ENCODE peak calls at places on chromosomes 4 and X, in eight cellular contexts. U is GM23248; O is dorsolateral prefrontal cortex; F is aorta; K is Panc1; D is CD8-positive, alpha-beta T cell; P is uterus; I is IMR-90. S is an unnamed sample.

GRCh38 chrX:103791233-103791632 is 14.6 kb downstream of the PLP1 start:
- DNase-seq in F (no peak), U (peak; percentile 17), D (no peak), K (no peak), P (no peak), O (no peak), I (peak; percentile 27), S (no peak)

GRCh38 chrX:17470136-17470535 is 95.1 kb downstream of the NHS start:
- DNase-seq in I (peak; percentile 42), U (peak; percentile 40), P (no peak), K (no peak), D (no peak), O (no peak), F (no peak), S (no peak)

GRCh38 chrX:12951590-12951965 is 23.3 kb upstream of the TMSB4X start:
- DNase-seq in F (no peak), K (no peak), O (no peak), U (no peak), I (no peak), P (no peak), D (peak; percentile 25), S (no peak)

GRCh38 chrX:20265726-20266681 is 705 bp downstream of the RPS6KA3 start:
- DNase-seq in U (peak; percentile 67), F (peak; percentile 52), K (no peak), P (peak; percentile 34), I (peak; percentile 12), D (peak; percentile 36), O (peak; percentile 6), S (no peak)

GRCh38 chr4:188976644-188977115 is 837.4 kb downstream of the TRIML1 start:
- DNase-seq in P (no peak), D (no peak), F (no peak), O (no peak), K (no peak), U (peak; percentile 27), I (peak; percentile 70), S (peak; percentile 12)

GRCh38 chr4:173139561-173139960 is 29.1 kb upstream of the GALNT7 start:
- DNase-seq in U (no peak), F (no peak), P (no peak), D (no peak), I (no peak), K (no peak), O (no peak), S (no peak)

GRCh38 chrX:115268421-115268820 is 21.1 kb upstream of the LUZP4 start:
- DNase-seq in K (no peak), D (no peak), U (peak; percentile 7), F (no peak), I (peak; percentile 1), O (no peak), P (no peak), S (no peak)

GRCh38 chr4:140157341-140157740 is 3.4 kb upstream of the MAML3 start:
- DNase-seq in D (no peak), I (no peak), F (no peak), U (no peak), O (no peak), K (no peak), P (no peak), S (peak; percentile 23)

GRCh38 chr4:185488650-185489049 is 17.1 kb upstream of the CCDC110 start:
- DNase-seq in K (no peak), O (no peak), D (no peak), U (no peak), P (no peak), I (no peak), F (no peak), S (no peak)

GRCh38 chr4:87079967-87080366 is 140.5 kb downstream of the KLHL8 start:
- DNase-seq in I (no peak), U (no peak), F (no peak), O (no peak), K (no peak), D (no peak), P (no peak), S (no peak)
- H3K27ac ChIP-seq in I (peak overlapping the region; percentile 29), U (peak overlapping the region; percentile 68), F (peak overlapping the region; percentile 96), O (peak overlapping the region; percentile 87), K (no peak overlapping the region), D (no peak overlapping the region), P (peak overlapping the region; percentile 68), S (no peak overlapping the region)

DNA sequence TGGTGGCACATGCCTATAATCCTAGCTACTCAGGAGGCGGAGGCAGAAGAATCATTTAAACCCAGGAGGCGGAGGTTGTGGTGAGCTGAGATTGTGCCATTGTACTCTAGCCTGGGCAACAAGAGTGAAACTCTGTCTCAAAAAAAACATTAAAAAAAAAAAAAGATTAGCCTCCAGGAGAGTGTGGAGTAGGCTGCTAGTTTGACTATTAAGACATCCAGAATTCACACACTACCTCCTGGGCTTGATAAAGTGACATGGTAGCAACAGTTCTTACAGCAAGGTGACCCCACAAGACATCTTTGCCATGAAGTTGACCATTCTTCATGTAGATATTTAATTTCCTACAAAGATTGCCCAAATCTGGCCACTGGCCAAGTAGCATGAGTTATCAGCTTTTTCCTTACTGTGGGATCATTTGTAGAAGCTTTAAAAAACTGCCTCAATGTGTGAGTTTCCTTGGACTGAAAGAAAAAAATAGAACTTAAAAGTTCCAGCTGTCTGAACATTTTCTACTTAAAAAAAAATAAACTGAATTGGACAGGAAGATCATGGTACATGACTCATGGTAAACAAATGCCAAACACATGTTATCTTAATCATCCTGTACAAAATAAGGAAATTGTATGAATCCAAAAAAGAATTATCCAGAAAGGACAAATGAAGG is 35.3 kb upstream of the SPRY1 start:
- DNase-seq in P (no peak), I (peak; percentile 94), O (no peak), U (peak; percentile 71), K (no peak), F (peak; percentile 63), D (no peak), S (peak; percentile 57)
- H3K27ac ChIP-seq in P (peak overlapping the region; percentile 23), I (peak overlapping the region; percentile 86), O (peak overlapping the region; percentile 65), U (peak overlapping the region; percentile 23), K (no peak overlapping the region), F (peak overlapping the region; percentile 71), D (no peak overlapping the region), S (peak overlapping the region; percentile 42)

GRCh38 chr4:10115657-10116624 is 658 bp downstream of the WDR1 start:
- DNase-seq in P (peak; percentile 56), O (no peak), D (peak; percentile 80), U (peak; percentile 57), K (no peak), F (peak; percentile 74), I (no peak), S (peak; percentile 62)

GRCh38 chr4:10114147-10114546 is 2.5 kb downstream of the WDR1 start:
- DNase-seq in P (no peak), I (no peak), F (no peak), U (no peak), D (no peak), K (no peak), O (no peak), S (no peak)

GRCh38 chr4:10113362-10114047 is 3.1 kb downstream of the WDR1 start:
- DNase-seq in U (no peak), I (no peak), D (no peak), F (no peak), O (no peak), K (no peak), P (no peak), S (no peak)

GRCh38 chr4:10115271-10115656 is 1.3 kb downstream of the WDR1 start:
- DNase-seq in O (no peak), P (no peak), I (peak; percentile 60), U (peak; percentile 85), F (no peak), D (no peak), K (no peak), S (no peak)

DNA sequence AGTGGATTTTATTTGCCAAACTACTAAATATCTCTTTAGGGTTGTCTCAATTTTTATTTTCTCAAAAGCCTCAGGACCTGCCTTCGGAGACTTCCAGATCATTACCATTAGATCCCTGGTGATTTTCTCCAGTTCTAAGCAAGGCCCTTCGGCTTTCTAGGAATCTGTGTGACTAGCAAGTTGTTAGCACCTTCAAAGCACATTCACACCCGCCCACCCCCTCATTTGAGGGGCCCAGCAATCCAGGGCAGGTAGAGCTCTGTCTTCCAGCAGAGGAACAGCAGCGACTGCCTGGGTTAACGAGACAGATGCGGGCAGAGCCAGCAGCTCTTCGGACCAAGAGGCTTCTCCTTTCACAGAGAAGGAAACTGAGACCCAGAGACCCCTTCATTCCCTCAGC is 2.0 kb downstream of the WDR1 start:
- DNase-seq in K (no peak), O (no peak), D (no peak), I (no peak), U (no peak), F (no peak), P (no peak), S (no peak)
- H3K27ac ChIP-seq in K (peak overlapping the region; percentile 85), O (no peak overlapping the region), D (no peak overlapping the region), I (peak overlapping the region; percentile 100), U (peak overlapping the region; percentile 69), F (peak overlapping the region; percentile 53), P (peak overlapping the region; percentile 94), S (no peak overlapping the region)

DNA sequence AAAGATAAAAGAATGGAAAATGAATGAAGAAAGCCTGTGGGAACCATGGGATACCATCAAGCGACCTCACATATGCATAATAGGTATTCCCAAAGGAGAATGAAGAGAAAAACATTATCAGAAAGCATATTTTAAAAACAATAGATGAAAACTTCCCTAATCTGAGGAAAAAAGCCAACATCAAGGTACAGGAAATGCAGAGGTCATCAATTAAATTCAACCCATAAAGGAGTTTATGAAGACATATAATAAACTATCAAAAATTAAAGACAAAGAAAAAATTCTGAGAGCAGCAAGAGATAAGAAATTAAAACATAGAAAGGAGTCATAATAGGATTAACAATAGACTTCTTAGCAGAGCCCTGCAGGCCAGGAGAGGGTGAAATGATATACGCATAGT is 397.5 kb downstream of the GPM6A start:
- DNase-seq in I (no peak), D (no peak), F (no peak), U (no peak), P (no peak), O (no peak), K (no peak), S (no peak)
- H3K27ac ChIP-seq in I (no peak overlapping the region), D (no peak overlapping the region), F (no peak overlapping the region), U (no peak overlapping the region), P (no peak overlapping the region), O (no peak overlapping the region), K (no peak overlapping the region), S (no peak overlapping the region)

GRCh38 chr4:129978315-129978714 is 882.4 kb downstream of the C4orf33 start:
- DNase-seq in O (no peak), I (no peak), P (no peak), F (no peak), K (no peak), D (no peak), U (no peak), S (no peak)
- H3K27ac ChIP-seq in O (no peak overlapping the region), I (no peak overlapping the region), P (no peak overlapping the region), F (no peak overlapping the region), K (no peak overlapping the region), D (no peak overlapping the region), U (no peak overlapping the region), S (no peak overlapping the region)